ENCODE peak calls at places on chromosomes 12 and 14, in six cellular contexts. P is heart left ventricle; J is CD8-positive, alpha-beta memory T cell; E is SK-N-SH; N is aorta; T is transverse colon. I is an unnamed sample.

GRCh38 chr12:47361389-47362031 is 281.8 kb upstream of the AMIGO2 start:
- DNase-seq in P (no peak), J (peak; percentile 14), E (no peak), N (no peak), T (peak; percentile 40), I (no peak)

GRCh38 chr12:2958432-2959193 is 584 bp upstream of the TEAD4 start:
- DNase-seq in P (peak; percentile 61), J (no peak), E (peak; percentile 89), N (peak; percentile 69), T (peak; percentile 73), I (no peak)

GRCh38 chr14:53367631-53368030 is 214.5 kb upstream of the DDHD1 start:
- DNase-seq in P (no peak), J (no peak), E (no peak), N (no peak), T (no peak), I (no peak)

GRCh38 chr14:26200675-26201074 is 397.2 kb downstream of the NOVA1 start:
- DNase-seq in P (no peak), J (no peak), E (no peak), N (no peak), T (no peak), I (no peak)

GRCh38 chr14:106209745-106210144 is 683.4 kb downstream of the TMEM121 start:
- DNase-seq in P (no peak), J (no peak), E (no peak), N (no peak), T (no peak), I (peak; percentile 18)

GRCh38 chr12:17015501-17015900 is 409.5 kb upstream of the LMO3 start:
- DNase-seq in P (no peak), J (no peak), E (no peak), N (no peak), T (no peak), I (no peak)

GRCh38 chr12:45655186-45655585 is 74.3 kb upstream of the ARID2 start:
- DNase-seq in P (no peak), J (peak; percentile 40), E (peak; percentile 16), N (no peak), T (peak; percentile 15), I (peak; percentile 12)

GRCh38 chr14:101721951-101722661 is 39.4 kb upstream of the PPP2R5C start:
- DNase-seq in P (no peak), J (peak; percentile 70), E (no peak), N (no peak), T (peak; percentile 83), I (peak; percentile 49)

GRCh38 chr12:100199347-100200136 is 1.1 kb upstream of the ACTR6 start:
- DNase-seq in P (peak; percentile 66), J (peak; percentile 75), E (peak; percentile 83), N (peak; percentile 84), T (peak; percentile 89), I (peak; percentile 59)

GRCh38 chr14:94640721-94641631 is 28.8 kb downstream of the SERPINA3 start:
- DNase-seq in P (no peak), J (no peak), E (no peak), N (no peak), T (no peak), I (no peak)

GRCh38 chr12:93851245-93851665 is 174.1 kb downstream of the CRADD start:
- DNase-seq in P (no peak), J (peak; percentile 4), E (no peak), N (no peak), T (peak; percentile 26), I (no peak)

GRCh38 chr12:120222288-120222832 is 21.4 kb upstream of the RPLP0 start:
- DNase-seq in P (no peak), J (no peak), E (peak; percentile 16), N (no peak), T (no peak), I (no peak)

GRCh38 chr14:31391473-31391872 is 28.9 kb downstream of the HEATR5A start:
- DNase-seq in P (no peak), J (no peak), E (no peak), N (no peak), T (no peak), I (no peak)

GRCh38 chr12:5615760-5616159 is 183.9 kb downstream of the NTF3 start:
- DNase-seq in P (no peak), J (no peak), E (no peak), N (no peak), T (no peak), I (no peak)

GRCh38 chr12:30533518-30533917 is 162.2 kb downstream of the IPO8 start:
- DNase-seq in P (no peak), J (no peak), E (no peak), N (no peak), T (no peak), I (no peak)

GRCh38 chr12:9750276-9751203 is 10.2 kb downstream of the CD69 start:
- DNase-seq in P (peak; percentile 34), J (peak; percentile 26), E (peak; percentile 67), N (no peak), T (peak; percentile 31), I (peak; percentile 27)

GRCh38 chr12:24510581-24511125 is 438.2 kb downstream of the BCAT1 start:
- DNase-seq in P (no peak), J (no peak), E (no peak), N (no peak), T (no peak), I (no peak)

GRCh38 chr12:123741937-123742572 is 20.0 kb upstream of the DNAH10 start:
- DNase-seq in P (no peak), J (no peak), E (no peak), N (no peak), T (no peak), I (no peak)

GRCh38 chr12:124399622-124400021 is 104.7 kb downstream of the RFLNA start:
- DNase-seq in P (no peak), J (no peak), E (peak; percentile 82), N (peak; percentile 60), T (peak; percentile 42), I (no peak)

GRCh38 chr14:68727315-68728078 is 65.4 kb downstream of the ZFP36L1 start:
- DNase-seq in P (peak; percentile 36), J (no peak), E (no peak), N (no peak), T (no peak), I (no peak)

GRCh38 chr14:68724914-68725313 is 68.0 kb downstream of the ZFP36L1 start:
- DNase-seq in P (no peak), J (no peak), E (no peak), N (no peak), T (no peak), I (no peak)

GRCh38 chr14:68723808-68724268 is 69.0 kb downstream of the ZFP36L1 start:
- DNase-seq in P (no peak), J (no peak), E (no peak), N (no peak), T (no peak), I (no peak)

GRCh38 chr14:68728342-68729106 is 64.3 kb downstream of the ZFP36L1 start:
- DNase-seq in P (no peak), J (no peak), E (no peak), N (no peak), T (no peak), I (no peak)

DNA sequence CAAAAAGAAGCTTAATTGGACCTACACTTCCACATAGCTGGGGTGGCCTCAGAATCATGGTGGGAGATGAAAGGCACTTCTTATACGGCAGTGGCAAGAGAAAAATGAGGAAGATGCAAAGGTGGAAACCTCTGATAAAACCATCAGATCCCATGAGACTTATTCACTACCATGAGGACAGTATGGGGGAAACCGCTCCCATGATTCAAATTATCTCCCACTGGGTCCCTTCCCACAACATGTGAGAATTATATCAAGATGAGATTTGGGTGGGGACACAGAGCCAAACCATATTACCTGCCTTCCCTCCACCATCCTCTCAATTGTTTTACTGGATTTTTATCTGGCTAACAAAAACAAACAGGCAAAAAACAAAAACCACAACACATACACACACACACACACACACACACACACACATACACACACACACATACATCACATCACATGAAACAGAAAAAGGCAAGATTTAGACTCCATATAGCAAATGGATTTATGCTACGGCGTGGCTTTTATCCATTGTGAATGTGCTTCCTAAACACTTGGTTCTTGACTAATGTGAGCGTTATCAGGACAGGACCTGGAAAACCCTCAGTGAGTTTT is 66.7 kb downstream of the ZFP36L1 start:
- DNase-seq in P (no peak), J (no peak), E (no peak), N (no peak), T (no peak), I (no peak)
- H3K9me3 ChIP-seq in P (no peaks in the 10 kb centered on the region), J (no peaks in the 10 kb centered on the region), E (no peaks in the 10 kb centered on the region), N (no peaks in the 10 kb centered on the region), T (no peaks in the 10 kb centered on the region), I (no peaks in the 10 kb centered on the region)

GRCh38 chr12:117466677-117467362 is 105.4 kb upstream of the NOS1 start:
- DNase-seq in P (no peak), J (no peak), E (no peak), N (no peak), T (peak; percentile 7), I (no peak)

GRCh38 chr12:117470804-117471203 is 109.4 kb upstream of the NOS1 start:
- DNase-seq in P (no peak), J (no peak), E (no peak), N (no peak), T (no peak), I (no peak)

GRCh38 chr12:117469883-117470483 is 108.6 kb upstream of the NOS1 start:
- DNase-seq in P (no peak), J (no peak), E (no peak), N (no peak), T (no peak), I (no peak)

GRCh38 chr12:117472983-117473382 is 111.6 kb upstream of the NOS1 start:
- DNase-seq in P (no peak), J (no peak), E (peak; percentile 67), N (no peak), T (no peak), I (no peak)

GRCh38 chr12:117468016-117468415 is 106.6 kb upstream of the NOS1 start:
- DNase-seq in P (no peak), J (no peak), E (no peak), N (no peak), T (no peak), I (no peak)
- H3K9me3 ChIP-seq in P (peaks cover 8% of the 10 kb centered on the region), J (no peaks in the 10 kb centered on the region), E (no peaks in the 10 kb centered on the region), N (peaks cover 2% of the 10 kb centered on the region), T (no peaks in the 10 kb centered on the region), I (peaks cover 4% of the 10 kb centered on the region)

GRCh38 chr14:96978525-96979272 is 181.5 kb downstream of the VRK1 start:
- DNase-seq in P (no peak), J (no peak), E (no peak), N (no peak), T (no peak), I (no peak)

GRCh38 chr14:96980835-96981234 is 183.7 kb downstream of the VRK1 start:
- DNase-seq in P (no peak), J (no peak), E (no peak), N (no peak), T (no peak), I (no peak)

GRCh38 chr14:96979611-96980074 is 182.5 kb downstream of the VRK1 start:
- DNase-seq in P (no peak), J (no peak), E (peak; percentile 29), N (no peak), T (no peak), I (no peak)

DNA sequence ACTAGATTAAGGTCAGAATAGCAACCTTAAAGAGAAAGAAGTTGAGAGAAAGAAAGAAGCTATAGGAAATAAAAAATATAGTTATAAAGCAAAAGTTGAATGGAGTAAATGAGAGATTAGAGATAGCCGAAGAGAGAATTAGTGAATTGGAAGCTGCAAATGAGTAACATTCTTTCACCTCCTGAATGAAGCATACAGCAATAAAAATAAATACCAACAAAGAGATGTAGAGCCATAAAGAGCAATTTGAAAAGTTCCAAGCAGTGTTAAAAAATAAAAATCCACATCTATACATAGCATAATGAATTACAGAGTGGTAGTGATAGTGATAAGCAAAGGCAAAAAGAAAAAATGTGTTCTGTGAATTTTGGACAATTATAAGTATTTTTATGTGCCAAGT is 177.9 kb downstream of the VRK1 start:
- DNase-seq in P (no peak), J (no peak), E (no peak), N (no peak), T (no peak), I (no peak)
- H3K9me3 ChIP-seq in P (peaks cover 36% of the 10 kb centered on the region), J (no peaks in the 10 kb centered on the region), E (peaks cover 9% of the 10 kb centered on the region), N (peaks cover 4% of the 10 kb centered on the region), T (no peaks in the 10 kb centered on the region), I (peaks cover 8% of the 10 kb centered on the region)

GRCh38 chr12:103369929-103370328 is 125.8 kb downstream of the C12orf42 start:
- DNase-seq in P (no peak), J (no peak), E (no peak), N (no peak), T (no peak), I (no peak)
- H3K9me3 ChIP-seq in P (peaks cover 12% of the 10 kb centered on the region), J (no peaks in the 10 kb centered on the region), E (peaks cover 7% of the 10 kb centered on the region), N (no peaks in the 10 kb centered on the region), T (no peaks in the 10 kb centered on the region), I (no peaks in the 10 kb centered on the region)